ENCODE peak calls at places on chromosomes 2 and 18, in nine cellular contexts. One of them, this sample, is unnamed.

GRCh38 chr2:5453648-5454390 is 238.4 kb upstream of the SOX11 start:
- DNase-seq in endothelial cell of umbilical vein: no peak
- DNase-seq in heart right ventricle: no peak
- DNase-seq in body of pancreas: no peak
- DNase-seq in esophagus squamous epithelium: no peak
- DNase-seq in colonic mucosa: no peak
- DNase-seq in left lung: no peak
- DNase-seq in CD8-positive, alpha-beta T cell: no peak
- DNase-seq in lung: no peak
- DNase-seq in this sample: no peak

GRCh38 chr18:76958692-76959341 is 136.5 kb downstream of the ZNF236 start:
- DNase-seq in body of pancreas: no peak
- DNase-seq in left lung: no peak
- DNase-seq in endothelial cell of umbilical vein: peak; percentile 70
- DNase-seq in colonic mucosa: peak; percentile 43
- DNase-seq in lung: peak; percentile 54
- DNase-seq in heart right ventricle: no peak
- DNase-seq in CD8-positive, alpha-beta T cell: no peak
- DNase-seq in esophagus squamous epithelium: no peak
- DNase-seq in this sample: no peak

GRCh38 chr2:220275454-220275853 is 648.0 kb downstream of the SLC4A3 start:
- DNase-seq in body of pancreas: no peak
- DNase-seq in heart right ventricle: no peak
- DNase-seq in CD8-positive, alpha-beta T cell: no peak
- DNase-seq in endothelial cell of umbilical vein: no peak
- DNase-seq in colonic mucosa: no peak
- DNase-seq in esophagus squamous epithelium: no peak
- DNase-seq in left lung: no peak
- DNase-seq in lung: no peak
- DNase-seq in this sample: no peak

GRCh38 chr2:71699428-71699827 is 246.1 kb downstream of the DYSF start:
- DNase-seq in CD8-positive, alpha-beta T cell: no peak
- DNase-seq in endothelial cell of umbilical vein: no peak
- DNase-seq in body of pancreas: no peak
- DNase-seq in colonic mucosa: no peak
- DNase-seq in left lung: peak; percentile 22
- DNase-seq in lung: no peak
- DNase-seq in heart right ventricle: no peak
- DNase-seq in esophagus squamous epithelium: no peak
- DNase-seq in this sample: no peak

GRCh38 chr2:58973831-58974281 is 732.7 kb upstream of the FANCL start:
- DNase-seq in body of pancreas: no peak
- DNase-seq in left lung: peak; percentile 32
- DNase-seq in lung: no peak
- DNase-seq in heart right ventricle: no peak
- DNase-seq in CD8-positive, alpha-beta T cell: no peak
- DNase-seq in colonic mucosa: no peak
- DNase-seq in endothelial cell of umbilical vein: no peak
- DNase-seq in esophagus squamous epithelium: no peak
- DNase-seq in this sample: no peak

GRCh38 chr2:103788875-103789715 is 1027.3 kb downstream of the TMEM182 start:
- DNase-seq in body of pancreas: peak; percentile 68
- DNase-seq in heart right ventricle: peak; percentile 12
- DNase-seq in CD8-positive, alpha-beta T cell: no peak
- DNase-seq in left lung: no peak
- DNase-seq in endothelial cell of umbilical vein: no peak
- DNase-seq in esophagus squamous epithelium: no peak
- DNase-seq in colonic mucosa: no peak
- DNase-seq in lung: peak; percentile 70
- DNase-seq in this sample: no peak

GRCh38 chr18:54532222-54532621 is 58.8 kb upstream of the DYNAP start:
- DNase-seq in CD8-positive, alpha-beta T cell: no peak
- DNase-seq in left lung: no peak
- DNase-seq in endothelial cell of umbilical vein: no peak
- DNase-seq in body of pancreas: no peak
- DNase-seq in lung: no peak
- DNase-seq in colonic mucosa: no peak
- DNase-seq in esophagus squamous epithelium: no peak
- DNase-seq in heart right ventricle: no peak
- DNase-seq in this sample: no peak

GRCh38 chr2:3620834-3621233 is 25.9 kb downstream of the COLEC11 start:
- DNase-seq in lung: no peak
- DNase-seq in CD8-positive, alpha-beta T cell: no peak
- DNase-seq in body of pancreas: no peak
- DNase-seq in endothelial cell of umbilical vein: no peak
- DNase-seq in esophagus squamous epithelium: no peak
- DNase-seq in left lung: no peak
- DNase-seq in heart right ventricle: no peak
- DNase-seq in colonic mucosa: no peak
- DNase-seq in this sample: no peak

GRCh38 chr2:20113986-20114938 is 62.8 kb upstream of the LAPTM4A start:
- DNase-seq in lung: no peak
- DNase-seq in heart right ventricle: no peak
- DNase-seq in CD8-positive, alpha-beta T cell: no peak
- DNase-seq in body of pancreas: no peak
- DNase-seq in esophagus squamous epithelium: no peak
- DNase-seq in left lung: no peak
- DNase-seq in endothelial cell of umbilical vein: peak; percentile 92
- DNase-seq in colonic mucosa: peak; percentile 50
- DNase-seq in this sample: no peak

GRCh38 chr2:134917958-134918517 is 584 bp upstream of the CCNT2 start:
- DNase-seq in heart right ventricle: no peak
- DNase-seq in left lung: no peak
- DNase-seq in colonic mucosa: no peak
- DNase-seq in endothelial cell of umbilical vein: peak; percentile 92
- DNase-seq in body of pancreas: peak; percentile 89
- DNase-seq in lung: no peak
- DNase-seq in esophagus squamous epithelium: peak; percentile 90
- DNase-seq in CD8-positive, alpha-beta T cell: peak; percentile 90
- DNase-seq in this sample: no peak

GRCh38 chr2:205237524-205237923 is 444.8 kb upstream of the NRP2 start:
- DNase-seq in esophagus squamous epithelium: no peak
- DNase-seq in heart right ventricle: no peak
- DNase-seq in CD8-positive, alpha-beta T cell: no peak
- DNase-seq in lung: no peak
- DNase-seq in left lung: no peak
- DNase-seq in colonic mucosa: no peak
- DNase-seq in body of pancreas: no peak
- DNase-seq in endothelial cell of umbilical vein: no peak
- DNase-seq in this sample: no peak
- TF ChIP-seq CTCF in esophagus squamous epithelium: no peak
- TF ChIP-seq CTCF in heart right ventricle: no peak
- TF ChIP-seq CTCF in CD8-positive, alpha-beta T cell: no peak
- TF ChIP-seq CTCF in lung: no peak
- TF ChIP-seq CTCF in left lung: no peak
- TF ChIP-seq CTCF in colonic mucosa: no peak
- TF ChIP-seq CTCF in body of pancreas: no peak
- TF ChIP-seq CTCF in endothelial cell of umbilical vein: no peak
- TF ChIP-seq CTCF in this sample: no peak

GRCh38 chr2:175004730-175004979 is 526 bp downstream of the CHN1 start:
- DNase-seq in body of pancreas: no peak
- DNase-seq in left lung: no peak
- DNase-seq in esophagus squamous epithelium: no peak
- DNase-seq in endothelial cell of umbilical vein: no peak
- DNase-seq in CD8-positive, alpha-beta T cell: no peak
- DNase-seq in heart right ventricle: no peak
- DNase-seq in lung: no peak
- DNase-seq in colonic mucosa: no peak
- DNase-seq in this sample: no peak
- H3K27ac ChIP-seq in body of pancreas: no peak overlapping the region
- H3K27ac ChIP-seq in left lung: peak overlapping the region; percentile 82
- H3K27ac ChIP-seq in esophagus squamous epithelium: peak overlapping the region; percentile 94
- H3K27ac ChIP-seq in endothelial cell of umbilical vein: peak overlapping the region; percentile 30
- H3K27ac ChIP-seq in CD8-positive, alpha-beta T cell: no peak overlapping the region
- H3K27ac ChIP-seq in heart right ventricle: peak overlapping the region; percentile 90
- H3K27ac ChIP-seq in lung: peak overlapping the region; percentile 88
- H3K27ac ChIP-seq in colonic mucosa: peak overlapping the region; percentile 56
- H3K27ac ChIP-seq in this sample: peak overlapping the region; percentile 90

GRCh38 chr2:23788100-23788499 is 138.8 kb downstream of the ATAD2B start:
- DNase-seq in lung: no peak
- DNase-seq in colonic mucosa: no peak
- DNase-seq in esophagus squamous epithelium: no peak
- DNase-seq in body of pancreas: no peak
- DNase-seq in heart right ventricle: no peak
- DNase-seq in CD8-positive, alpha-beta T cell: no peak
- DNase-seq in left lung: no peak
- DNase-seq in endothelial cell of umbilical vein: no peak
- DNase-seq in this sample: no peak

GRCh38 chr2:23782647-23783046 is 144.3 kb downstream of the ATAD2B start:
- DNase-seq in body of pancreas: no peak
- DNase-seq in CD8-positive, alpha-beta T cell: no peak
- DNase-seq in lung: no peak
- DNase-seq in heart right ventricle: no peak
- DNase-seq in left lung: no peak
- DNase-seq in endothelial cell of umbilical vein: no peak
- DNase-seq in esophagus squamous epithelium: no peak
- DNase-seq in colonic mucosa: no peak
- DNase-seq in this sample: no peak

GRCh38 chr2:23782126-23782525 is 144.8 kb downstream of the ATAD2B start:
- DNase-seq in endothelial cell of umbilical vein: no peak
- DNase-seq in left lung: no peak
- DNase-seq in CD8-positive, alpha-beta T cell: no peak
- DNase-seq in lung: no peak
- DNase-seq in body of pancreas: no peak
- DNase-seq in heart right ventricle: no peak
- DNase-seq in esophagus squamous epithelium: no peak
- DNase-seq in colonic mucosa: no peak
- DNase-seq in this sample: no peak

GRCh38 chr2:23789012-23789411 is 137.9 kb downstream of the ATAD2B start:
- DNase-seq in heart right ventricle: no peak
- DNase-seq in CD8-positive, alpha-beta T cell: no peak
- DNase-seq in colonic mucosa: no peak
- DNase-seq in left lung: no peak
- DNase-seq in body of pancreas: no peak
- DNase-seq in endothelial cell of umbilical vein: no peak
- DNase-seq in esophagus squamous epithelium: no peak
- DNase-seq in lung: no peak
- DNase-seq in this sample: no peak

DNA sequence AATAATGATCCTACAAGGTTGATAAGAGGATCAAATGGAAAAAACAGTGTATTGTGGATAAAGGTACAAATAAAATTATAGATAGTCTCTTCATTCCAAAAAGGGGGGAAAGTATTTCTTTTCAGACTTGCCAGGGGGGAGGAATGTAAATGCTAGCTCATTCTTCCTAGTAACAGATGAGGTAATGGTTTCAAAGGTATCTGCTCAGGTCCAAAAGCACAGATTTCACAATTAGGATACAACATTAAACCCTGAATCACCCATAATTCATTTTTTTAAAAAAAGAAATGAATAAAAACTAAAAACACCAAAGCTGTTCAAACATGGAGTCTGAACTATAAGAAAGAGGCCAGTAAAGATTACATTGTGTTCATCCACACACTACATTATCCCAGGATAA is 142.0 kb downstream of the ATAD2B start:
- DNase-seq in left lung: no peak
- DNase-seq in lung: no peak
- DNase-seq in endothelial cell of umbilical vein: no peak
- DNase-seq in CD8-positive, alpha-beta T cell: no peak
- DNase-seq in heart right ventricle: no peak
- DNase-seq in colonic mucosa: no peak
- DNase-seq in esophagus squamous epithelium: no peak
- DNase-seq in body of pancreas: no peak
- DNase-seq in this sample: no peak
- H3K4me1 ChIP-seq in left lung: no peaks in the 10 kb centered on the region
- H3K4me1 ChIP-seq in lung: no peaks in the 10 kb centered on the region
- H3K4me1 ChIP-seq in endothelial cell of umbilical vein: no peaks in the 10 kb centered on the region
- H3K4me1 ChIP-seq in CD8-positive, alpha-beta T cell: peaks cover 11% of the 10 kb centered on the region
- H3K4me1 ChIP-seq in heart right ventricle: no peaks in the 10 kb centered on the region
- H3K4me1 ChIP-seq in colonic mucosa: no peaks in the 10 kb centered on the region
- H3K4me1 ChIP-seq in esophagus squamous epithelium: no peaks in the 10 kb centered on the region
- H3K4me1 ChIP-seq in body of pancreas: peaks cover 7% of the 10 kb centered on the region
- H3K4me1 ChIP-seq in this sample: no peaks in the 10 kb centered on the region

DNA sequence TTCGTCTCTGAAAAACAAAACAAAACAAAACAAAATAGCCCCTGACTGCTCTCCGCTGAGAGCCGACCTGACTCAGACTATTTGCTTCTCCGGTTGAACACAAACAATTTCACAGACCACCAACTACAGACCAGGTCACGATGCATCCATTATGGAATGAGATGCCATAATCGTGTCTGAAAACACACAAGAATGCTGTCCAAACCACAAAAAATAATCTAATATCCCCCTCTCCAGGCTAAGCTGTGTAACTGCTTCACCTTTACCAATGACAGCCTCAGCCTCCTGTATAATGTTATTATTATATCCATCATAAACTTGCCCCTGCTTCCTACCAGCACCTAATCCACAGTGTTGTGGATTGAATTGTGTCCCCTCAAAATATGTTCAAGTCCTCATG is 114.7 kb downstream of the DNAH6 start:
- DNase-seq in left lung: no peak
- DNase-seq in CD8-positive, alpha-beta T cell: no peak
- DNase-seq in colonic mucosa: no peak
- DNase-seq in esophagus squamous epithelium: no peak
- DNase-seq in lung: no peak
- DNase-seq in endothelial cell of umbilical vein: peak; percentile 30
- DNase-seq in body of pancreas: no peak
- DNase-seq in heart right ventricle: no peak
- DNase-seq in this sample: no peak
- TF ChIP-seq CTCF in left lung: peak; percentile 37
- TF ChIP-seq CTCF in CD8-positive, alpha-beta T cell: peak; percentile 51
- TF ChIP-seq CTCF in colonic mucosa: peak; percentile 56
- TF ChIP-seq CTCF in esophagus squamous epithelium: peak; percentile 33
- TF ChIP-seq CTCF in lung: no peak
- TF ChIP-seq CTCF in endothelial cell of umbilical vein: peak; percentile 49
- TF ChIP-seq CTCF in body of pancreas: peak; percentile 60
- TF ChIP-seq CTCF in heart right ventricle: peak; percentile 51
- TF ChIP-seq CTCF in this sample: peak; percentile 24

GRCh38 chr2:68784191-68784590 is 49.6 kb downstream of the ARHGAP25 start:
- DNase-seq in endothelial cell of umbilical vein: no peak
- DNase-seq in left lung: no peak
- DNase-seq in lung: no peak
- DNase-seq in body of pancreas: no peak
- DNase-seq in colonic mucosa: no peak
- DNase-seq in CD8-positive, alpha-beta T cell: no peak
- DNase-seq in esophagus squamous epithelium: no peak
- DNase-seq in heart right ventricle: no peak
- DNase-seq in this sample: no peak
- H3K27ac ChIP-seq in endothelial cell of umbilical vein: no peak overlapping the region
- H3K27ac ChIP-seq in left lung: peak overlapping the region; percentile 69
- H3K27ac ChIP-seq in lung: no peak overlapping the region
- H3K27ac ChIP-seq in body of pancreas: no peak overlapping the region
- H3K27ac ChIP-seq in colonic mucosa: no peak overlapping the region
- H3K27ac ChIP-seq in CD8-positive, alpha-beta T cell: no peak overlapping the region
- H3K27ac ChIP-seq in esophagus squamous epithelium: no peak overlapping the region
- H3K27ac ChIP-seq in heart right ventricle: no peak overlapping the region
- H3K27ac ChIP-seq in this sample: no peak overlapping the region

DNA sequence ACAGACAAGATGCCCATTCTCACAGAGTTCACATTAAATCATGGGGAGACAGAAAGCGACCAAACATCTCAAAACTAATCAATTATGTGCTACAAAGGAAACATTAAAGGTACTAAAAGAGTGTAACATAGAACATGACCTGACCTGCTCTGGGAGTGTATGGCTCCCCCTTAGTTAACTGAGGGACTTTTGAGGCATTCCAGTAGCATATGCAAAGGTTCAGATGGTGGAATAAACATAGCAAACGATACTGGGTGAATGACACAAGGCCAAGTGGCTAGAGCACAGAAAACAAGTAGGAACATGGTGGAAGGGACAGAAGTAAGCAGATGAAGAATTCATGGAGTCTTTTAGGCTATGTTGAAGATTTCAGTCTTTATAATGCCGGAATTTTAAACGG is 11.9 kb downstream of the PPP3R1 start:
- DNase-seq in CD8-positive, alpha-beta T cell: no peak
- DNase-seq in endothelial cell of umbilical vein: no peak
- DNase-seq in body of pancreas: no peak
- DNase-seq in colonic mucosa: no peak
- DNase-seq in left lung: no peak
- DNase-seq in heart right ventricle: no peak
- DNase-seq in esophagus squamous epithelium: no peak
- DNase-seq in lung: no peak
- DNase-seq in this sample: no peak
- H3K4me1 ChIP-seq in CD8-positive, alpha-beta T cell: peaks cover 88% of the 10 kb centered on the region
- H3K4me1 ChIP-seq in endothelial cell of umbilical vein: peaks cover 40% of the 10 kb centered on the region
- H3K4me1 ChIP-seq in body of pancreas: peaks cover 62% of the 10 kb centered on the region
- H3K4me1 ChIP-seq in colonic mucosa: no peaks in the 10 kb centered on the region
- H3K4me1 ChIP-seq in left lung: peaks cover 30% of the 10 kb centered on the region
- H3K4me1 ChIP-seq in heart right ventricle: peaks cover 91% of the 10 kb centered on the region
- H3K4me1 ChIP-seq in esophagus squamous epithelium: peaks cover 95% of the 10 kb centered on the region
- H3K4me1 ChIP-seq in lung: peaks cover 40% of the 10 kb centered on the region
- H3K4me1 ChIP-seq in this sample: peaks cover 35% of the 10 kb centered on the region

This sample was measured in tibial artery.